ENCODE peak calls at places on chromosome 21, in eight cellular contexts. W is thoracic aorta; I is tibial artery; O is HepG2; A is cardiac fibroblast; F is progenitor cell of endocrine pancreas; M is activated CD8-positive, alpha-beta T cell treated with anti-CD3 and anti-CD28 coated beads for 36 hours; X is nephron progenitor cell. P is an unnamed sample.

GRCh38 chr21:46509760-46510159 is 51.1 kb downstream of the DIP2A start:
- DNase-seq in A (no peak), X (no peak), I (no peak), O (peak), M (no peak), F (no peak), W (no peak), P (no peak)

GRCh38 chr21:34625194-34625593 is 10.3 kb upstream of the RCAN1 start:
- DNase-seq in O (no peak), F (no peak), A (no peak), I (no peak), X (no peak), W (no peak), M (no peak), P (no peak)

GRCh38 chr21:25360593-25360992 is 246.7 kb downstream of the MRPL39 start:
- DNase-seq in O (no peak), I (no peak), W (no peak), X (no peak), F (no peak), M (peak), A (no peak), P (no peak)

GRCh38 chr21:42939581-42940413 is 14.4 kb upstream of the ERVH48-1 start:
- DNase-seq in X (no peak), A (peak), O (peak), W (peak), M (no peak), F (no peak), I (peak), P (no peak)

GRCh38 chr21:35220301-35220700 is 171.2 kb upstream of the RUNX1 start:
- DNase-seq in O (no peak), M (no peak), X (no peak), W (no peak), A (no peak), F (no peak), I (no peak), P (no peak)

GRCh38 chr21:34198232-34199120 is 125.1 kb downstream of the MRPS6 start:
- DNase-seq in A (no peak), O (no peak), W (no peak), F (no peak), X (no peak), M (peak), I (no peak), P (no peak)

GRCh38 chr21:41023936-41024335 is 144.0 kb upstream of the BACE2 start:
- DNase-seq in X (no peak), I (no peak), M (no peak), W (no peak), A (no peak), O (no peak), F (no peak), P (no peak)

GRCh38 chr21:18369115-18369514 is 34.5 kb downstream of the TMPRSS15 start:
- DNase-seq in W (no peak), A (peak), I (no peak), X (no peak), F (no peak), M (no peak), O (peak), P (no peak)

GRCh38 chr21:41624674-41625310 is 116.8 kb upstream of the TMPRSS2 start:
- DNase-seq in F (no peak), A (no peak), W (no peak), O (no peak), X (no peak), I (no peak), M (no peak), P (no peak)

GRCh38 chr21:25506268-25506667 is 101.0 kb downstream of the MRPL39 start:
- DNase-seq in F (no peak), O (no peak), I (no peak), X (no peak), W (no peak), M (no peak), A (no peak), P (no peak)

GRCh38 chr21:34818663-34819158 is 149.9 kb downstream of the CLIC6 start:
- DNase-seq in O (no peak), F (no peak), M (no peak), I (no peak), X (no peak), W (no peak), A (no peak), P (no peak)

GRCh38 chr21:22154579-22155274 is 1156.5 kb downstream of the NCAM2 start:
- DNase-seq in I (no peak), X (no peak), A (no peak), M (no peak), F (no peak), O (no peak), W (no peak), P (no peak)

DNA sequence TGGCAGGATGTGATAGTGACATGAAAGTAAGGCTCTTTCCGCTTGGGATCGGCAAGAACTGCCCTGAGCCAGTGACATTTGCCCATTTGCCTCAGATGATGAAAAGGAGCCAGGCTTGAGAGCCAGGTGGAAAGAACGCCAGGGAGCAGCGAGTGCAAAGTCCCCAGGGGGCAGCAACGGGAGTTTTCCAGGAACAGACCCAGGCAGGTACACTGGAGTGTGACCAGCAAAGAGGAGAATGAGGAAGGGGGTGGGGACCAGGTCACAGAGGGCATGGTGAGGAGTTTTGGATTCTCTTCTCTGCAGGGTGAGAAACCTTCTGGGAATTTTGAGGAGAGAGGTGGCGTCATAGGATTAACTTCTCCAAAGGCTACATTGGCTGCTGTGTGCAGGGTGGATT is 10.8 kb upstream of the ETS2 start:
- DNase-seq in O (no peak), W (no peak), A (no peak), F (no peak), I (no peak), M (no peak), X (no peak), P (no peak)
- TF ChIP-seq CTCF in O (peak), W (no peak), A (no peak), F (no peak), I (no peak), M (no peak), X (no peak), P (no peak)

GRCh38 chr21:31731112-31731801 is 661 bp downstream of the SCAF4 start:
- DNase-seq in X (peak), O (peak), F (peak), M (peak), W (no peak), I (peak), A (no peak), P (peak)
- TF ChIP-seq CTCF in X (peak), O (peak), F (peak), M (no peak), W (no peak), I (no peak), A (no peak), P (peak)

GRCh38 chr21:44442266-44443125 is 12.8 kb upstream of the LRRC3 start:
- DNase-seq in W (no peak), O (no peak), A (no peak), I (no peak), M (no peak), F (no peak), X (peak), P (no peak)

GRCh38 chr21:44443891-44444285 is 11.4 kb upstream of the LRRC3 start:
- DNase-seq in M (peak), W (no peak), I (no peak), A (no peak), F (no peak), O (no peak), X (peak), P (no peak)

GRCh38 chr21:44445413-44445812 is 9.9 kb upstream of the LRRC3 start:
- DNase-seq in A (no peak), O (no peak), M (no peak), W (no peak), I (no peak), F (no peak), X (no peak), P (no peak)

GRCh38 chr21:44443291-44443890 is 11.9 kb upstream of the LRRC3 start:
- DNase-seq in M (no peak), W (no peak), X (no peak), A (no peak), O (no peak), F (no peak), I (no peak), P (no peak)

GRCh38 chr21:44444286-44444931 is 10.9 kb upstream of the LRRC3 start:
- DNase-seq in I (no peak), A (no peak), W (no peak), F (no peak), O (peak), M (peak), X (peak), P (no peak)
- TF ChIP-seq CTCF in I (no peak), A (peak), W (no peak), F (peak), O (peak), M (no peak), X (no peak), P (no peak)

DNA sequence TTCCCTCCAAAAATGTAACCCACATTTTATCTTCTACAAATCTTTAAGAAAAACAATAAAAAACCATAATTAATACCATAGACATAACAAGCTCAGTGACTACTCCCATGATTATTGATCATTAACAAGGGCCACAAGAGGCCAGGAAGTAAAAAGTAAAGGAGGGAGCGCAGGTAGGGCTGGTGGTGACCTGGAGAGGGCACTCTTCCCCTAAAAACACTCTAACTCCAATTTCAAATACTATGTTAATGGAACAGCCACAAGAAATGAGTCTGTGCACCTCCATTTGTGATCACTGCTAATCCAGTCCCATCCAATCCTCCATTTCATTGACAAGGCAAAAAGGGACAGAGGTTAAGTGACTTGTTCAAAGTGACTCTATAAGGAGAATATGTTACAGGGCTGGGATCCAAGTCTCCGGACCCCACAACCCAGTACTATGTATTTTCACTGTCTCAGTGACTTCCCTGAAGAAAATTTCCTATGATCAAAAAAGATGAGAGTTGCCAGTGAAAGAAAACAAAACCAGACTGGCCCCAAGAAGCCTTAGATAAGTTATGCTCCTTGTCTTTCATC is 41.2 kb upstream of the CFAP298 start:
- DNase-seq in X (peak), W (no peak), M (peak), O (peak), I (no peak), A (peak), F (no peak), P (peak)
- TF ChIP-seq CTCF in X (peak), W (no peak), M (peak), O (peak), I (peak), A (peak), F (peak), P (peak)

GRCh38 chr21:27838585-27838984 is 871.7 kb upstream of the ADAMTS5 start:
- DNase-seq in A (no peak), I (no peak), O (no peak), X (no peak), F (no peak), W (no peak), M (no peak), P (no peak)
- TF ChIP-seq CTCF in A (no peak), I (no peak), O (no peak), X (no peak), F (no peak), W (no peak), M (no peak), P (no peak)

GRCh38 chr21:39030127-39030884 is 152.9 kb downstream of the PSMG1 start:
- DNase-seq in I (no peak), A (no peak), W (no peak), X (no peak), F (no peak), M (no peak), O (no peak), P (no peak)
- TF ChIP-seq CTCF in I (no peak), A (no peak), W (no peak), X (no peak), F (no peak), M (no peak), O (no peak), P (no peak)

GRCh38 chr21:29431680-29432079 is 133.0 kb downstream of the BACH1 start:
- DNase-seq in I (no peak), M (no peak), A (no peak), W (no peak), X (no peak), F (no peak), O (no peak), P (no peak)

GRCh38 chr21:29433366-29434059 is 134.8 kb downstream of the BACH1 start:
- DNase-seq in X (no peak), M (no peak), A (no peak), W (no peak), F (no peak), I (no peak), O (no peak), P (no peak)

GRCh38 chr21:29434081-29434480 is 135.4 kb downstream of the BACH1 start:
- DNase-seq in W (no peak), O (no peak), A (no peak), I (no peak), X (no peak), F (no peak), M (peak), P (no peak)

GRCh38 chr21:29436143-29436542 is 137.4 kb downstream of the BACH1 start:
- DNase-seq in O (no peak), A (peak), W (no peak), M (peak), X (no peak), F (no peak), I (no peak), P (no peak)

GRCh38 chr21:29436650-29437049 is 137.9 kb downstream of the BACH1 start:
- DNase-seq in W (no peak), O (no peak), X (no peak), F (no peak), I (no peak), A (no peak), M (no peak), P (no peak)
- TF ChIP-seq CTCF in W (no peak), O (no peak), X (no peak), F (no peak), I (no peak), A (no peak), M (no peak), P (no peak)

GRCh38 chr21:45508607-45509565 is 33.4 kb downstream of the SLC19A1 start:
- DNase-seq in A (no peak), F (no peak), W (no peak), O (peak), X (peak), M (no peak), I (no peak), P (no peak)
- TF ChIP-seq CTCF in A (no peak), F (no peak), W (no peak), O (no peak), X (no peak), M (no peak), I (no peak), P (no peak)

P was measured in GM10248.